ENCODE peak calls at places on chromosomes 6 and 20, in four cellular contexts. U, A, L and P are unnamed samples.

GRCh38 chr6:2940851-2941250 is 30.5 kb downstream of the SERPINB6 start:
- DNase-seq in L (no peak), A (no peak), U (no peak), P (no peak)

GRCh38 chr6:169236988-169237387 is 16.7 kb downstream of the THBS2 start:
- DNase-seq in A (no peak), U (no peak), L (no peak), P (no peak)

GRCh38 chr20:3590164-3590563 is 73.0 kb downstream of the GFRA4 start:
- DNase-seq in U (no peak), L (no peak), A (no peak), P (no peak)

GRCh38 chr20:16692442-16692841 is 37.4 kb upstream of the SNRPB2 start:
- DNase-seq in A (no peak), L (no peak), U (no peak), P (no peak)

GRCh38 chr6:131819507-131820228 is 11.8 kb downstream of the ENPP1 start:
- DNase-seq in L (no peak), U (no peak), A (no peak), P (no peak)

GRCh38 chr6:113825776-113826175 is 31.4 kb upstream of the MARCKS start:
- DNase-seq in L (peak; percentile 90), A (no peak), U (peak; percentile 87), P (no peak)

GRCh38 chr6:100237881-100238280 is 226.8 kb downstream of the SIM1 start:
- DNase-seq in U (no peak), A (no peak), L (no peak), P (no peak)

GRCh38 chr6:113786168-113786567 is 71.0 kb upstream of the MARCKS start:
- DNase-seq in A (no peak), U (no peak), L (no peak), P (no peak)

GRCh38 chr6:16184129-16184528 is 54.3 kb upstream of the GMPR start:
- DNase-seq in U (no peak), A (no peak), L (peak; percentile 69), P (peak; percentile 33)

GRCh38 chr6:83511901-83512681 is at the start of gene PRSS35:
- DNase-seq in A (peak; percentile 67), L (peak; percentile 47), U (peak; percentile 77), P (peak; percentile 29)

GRCh38 chr6:83518946-83519489 is 6.7 kb downstream of the PRSS35 start:
- DNase-seq in L (no peak), A (no peak), U (no peak), P (no peak)

GRCh38 chr6:83514877-83515466 is 2.6 kb downstream of the PRSS35 start:
- DNase-seq in L (no peak), A (peak; percentile 23), U (no peak), P (peak; percentile 12)

DNA sequence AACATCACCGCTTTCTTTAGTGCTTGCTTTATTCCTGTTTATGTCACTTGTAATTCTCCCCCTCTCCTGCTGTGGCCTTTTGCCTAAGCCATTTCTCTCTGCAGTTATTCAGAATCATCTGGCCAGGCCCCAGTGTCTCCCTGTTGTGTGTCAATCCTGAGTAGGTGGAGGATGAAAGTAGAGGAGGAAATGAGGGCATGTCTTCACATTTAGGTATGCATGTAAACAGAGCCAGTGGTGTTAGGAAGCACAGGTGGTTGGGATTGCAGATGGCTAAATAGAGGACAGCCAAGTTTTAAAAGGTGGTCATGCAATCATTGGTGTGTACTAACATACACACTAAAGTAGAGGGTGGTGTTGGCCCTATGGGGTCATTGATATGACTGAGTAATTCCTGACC is 5.2 kb downstream of the PRSS35 start:
- DNase-seq in A (no peak), U (no peak), L (no peak), P (no peak)
- TF ChIP-seq CTCF in A (no peak), U (no peak), L (no peak), P (no peak)

DNA sequence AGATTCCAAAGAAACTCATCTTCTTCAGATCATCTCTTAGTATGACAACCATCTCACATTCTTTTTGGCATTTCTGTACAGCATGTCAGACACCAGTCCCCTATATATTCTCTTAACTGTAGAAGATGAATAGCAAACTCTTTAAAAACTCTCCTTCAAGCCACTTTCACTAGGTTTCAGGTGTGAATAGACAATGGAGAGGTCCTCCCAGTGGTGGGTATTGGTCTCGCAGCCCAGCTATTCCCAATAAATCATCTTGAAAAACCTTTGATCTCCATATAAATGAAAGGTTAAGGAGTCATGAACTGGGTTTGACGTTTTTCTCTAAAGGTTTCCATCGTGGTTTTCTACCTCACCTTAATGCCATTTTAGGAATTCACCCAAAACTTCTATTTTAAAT is 180.0 kb downstream of the GJA1 start:
- DNase-seq in L (no peak), A (no peak), U (no peak), P (no peak)
- TF ChIP-seq CTCF in L (no peak), A (peak; percentile 46), U (no peak), P (no peak)

GRCh38 chr6:7749493-7749892 is 23.6 kb downstream of the BMP6 start:
- DNase-seq in L (no peak), A (no peak), U (no peak), P (no peak)

GRCh38 chr6:7747901-7748504 is 22.1 kb downstream of the BMP6 start:
- DNase-seq in U (no peak), L (no peak), A (no peak), P (no peak)

GRCh38 chr6:7745942-7746341 is 20.0 kb downstream of the BMP6 start:
- DNase-seq in A (no peak), L (no peak), U (no peak), P (no peak)

GRCh38 chr6:7747433-7747832 is 21.5 kb downstream of the BMP6 start:
- DNase-seq in A (no peak), L (no peak), U (no peak), P (no peak)

DNA sequence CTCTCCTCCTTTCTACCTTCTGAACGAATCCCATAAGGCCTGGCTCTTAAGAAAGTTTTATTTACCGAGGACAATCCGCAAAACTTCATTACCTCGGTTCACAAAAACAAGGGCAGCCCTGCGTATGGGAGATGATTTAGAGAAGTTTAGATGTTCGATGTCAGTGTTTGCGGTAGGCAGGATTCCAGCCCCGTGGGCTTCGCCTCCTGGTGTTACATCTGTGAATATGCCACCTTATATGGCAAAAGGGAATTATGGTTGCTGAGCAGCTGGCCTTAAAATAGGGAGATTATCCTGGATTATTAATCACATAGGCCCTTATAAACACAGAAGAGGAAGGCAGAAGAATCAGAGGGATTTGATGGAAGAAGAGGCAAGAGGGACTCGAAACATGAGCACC is 21.1 kb downstream of the BMP6 start:
- DNase-seq in U (no peak), L (no peak), A (no peak), P (no peak)
- TF ChIP-seq CTCF in U (no peak), L (no peak), A (no peak), P (no peak)

GRCh38 chr6:29723666-29724588 is 693 bp downstream of the HLA-F start:
- DNase-seq in U (peak; percentile 76), A (no peak), L (peak; percentile 67), P (peak; percentile 84)

GRCh38 chr6:29724937-29725869 is 2.0 kb downstream of the HLA-F start:
- DNase-seq in A (no peak), U (peak; percentile 64), L (no peak), P (no peak)

GRCh38 chr6:29722773-29723665 is at the start of gene HLA-F:
- DNase-seq in A (peak; percentile 51), U (peak; percentile 94), L (peak; percentile 93), P (peak; percentile 83)

GRCh38 chr6:29725981-29726380 is 2.7 kb downstream of the HLA-F start:
- DNase-seq in A (no peak), U (peak; percentile 41), L (no peak), P (no peak)

DNA sequence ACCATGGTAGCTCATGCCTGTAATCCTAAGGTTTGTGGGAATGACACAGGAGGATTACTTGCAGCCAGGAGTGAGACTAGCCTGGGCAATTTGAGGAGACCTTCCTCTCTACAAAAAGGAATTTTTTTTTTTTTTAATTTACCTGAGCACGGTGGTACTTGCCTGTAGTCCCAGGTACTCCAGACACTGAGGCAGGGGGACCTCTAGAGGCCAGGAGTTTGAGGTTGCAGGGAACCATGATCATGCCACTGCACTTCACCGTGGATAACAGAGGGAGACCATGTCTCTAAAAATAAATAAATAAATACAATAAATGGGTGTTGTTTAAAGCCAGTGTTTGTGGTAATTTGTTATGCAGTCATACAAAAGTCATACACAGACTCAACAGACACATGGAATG is 2.4 kb upstream of the HLA-F start:
- DNase-seq in A (no peak), U (no peak), L (no peak), P (peak; percentile 40)
- TF ChIP-seq CTCF in A (no peak), U (no peak), L (no peak), P (no peak)

GRCh38 chr6:154446984-154447383 is 63.5 kb downstream of the CNKSR3 start:
- DNase-seq in L (no peak), A (no peak), U (no peak), P (no peak)

GRCh38 chr6:154450498-154450897 is 60.0 kb downstream of the CNKSR3 start:
- DNase-seq in L (no peak), A (no peak), U (no peak), P (no peak)

GRCh38 chr6:154447929-154448328 is 62.6 kb downstream of the CNKSR3 start:
- DNase-seq in U (no peak), A (no peak), L (no peak), P (no peak)

GRCh38 chr6:154445417-154445816 is 65.1 kb downstream of the CNKSR3 start:
- DNase-seq in U (no peak), L (no peak), A (no peak), P (no peak)

DNA sequence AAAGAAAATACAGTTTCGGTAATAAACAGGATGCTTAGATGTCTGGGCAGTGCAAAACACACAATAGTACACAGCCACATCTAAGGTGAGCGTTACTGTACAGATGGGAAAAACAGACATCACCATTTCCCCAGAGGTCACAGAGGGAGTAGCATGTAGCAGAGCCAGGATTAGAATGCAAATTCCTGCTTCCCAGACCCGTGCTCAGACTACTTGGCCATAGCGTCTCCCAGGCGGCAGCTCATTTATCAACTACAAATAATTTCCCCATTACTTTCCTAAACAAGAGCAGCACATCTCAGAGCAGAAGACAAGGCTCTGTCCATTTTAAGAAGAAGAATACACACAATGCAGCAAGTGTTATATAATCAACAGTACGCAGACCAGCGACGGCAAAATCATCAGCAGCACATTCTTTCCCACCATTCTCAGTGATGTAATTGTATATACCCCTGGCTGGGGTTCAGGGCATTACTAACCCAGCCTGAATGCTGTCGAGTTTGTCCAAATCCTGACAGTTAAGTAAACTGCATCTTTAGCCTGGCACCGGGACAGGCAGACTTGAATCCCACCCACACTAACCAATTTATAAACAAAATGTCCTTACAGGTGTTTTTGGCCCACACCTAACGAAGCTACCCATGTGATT is 61.9 kb downstream of the CNKSR3 start:
- DNase-seq in U (no peak), A (no peak), L (no peak), P (no peak)
- TF ChIP-seq CTCF in U (peak; percentile 38), A (peak; percentile 46), L (no peak), P (no peak)